ENCODE peak calls at places on chromosome 2, in four cellular contexts. A is brain microvascular endothelial cell, B is progenitor cell of endocrine pancreas, M is choroid plexus epithelial cell. G is an unnamed sample.

GRCh38 chr2:105802587-105802986 is 57.9 kb downstream of the NCK2 start:
- DNase-seq in A (no peak), B (no peak), M (no peak), G (peak; percentile 34)

GRCh38 chr2:136130045-136130444 is 12.1 kb upstream of the CXCR4 start:
- DNase-seq in A (no peak), B (no peak), M (no peak), G (no peak)

GRCh38 chr2:96800762-96801463 is 15.2 kb upstream of the CNNM3 start:
- DNase-seq in A (peak; percentile 47), B (peak; percentile 55), M (peak; percentile 70), G (peak; percentile 61)

GRCh38 chr2:65504814-65505697 is 72.7 kb upstream of the SPRED2 start:
- DNase-seq in A (no peak), B (no peak), M (no peak), G (no peak)

GRCh38 chr2:233912799-233913423 is 4.3 kb upstream of the TRPM8 start:
- DNase-seq in A (peak; percentile 37), B (peak; percentile 72), M (peak; percentile 54), G (no peak)

GRCh38 chr2:101751875-101752619 is 54.5 kb downstream of the MAP4K4 start:
- DNase-seq in A (no peak), B (no peak), M (no peak), G (no peak)

GRCh38 chr2:241771286-241772062 is 5.1 kb upstream of the GAL3ST2 start:
- DNase-seq in A (no peak), B (no peak), M (peak; percentile 52), G (no peak)

GRCh38 chr2:174337337-174338154 is 2.8 kb downstream of the SP9 start:
- DNase-seq in A (no peak), B (no peak), M (no peak), G (peak; percentile 39)

GRCh38 chr2:191936882-191937405 is 90.1 kb upstream of the CAVIN2 start:
- DNase-seq in A (no peak), B (no peak), M (no peak), G (no peak)

GRCh38 chr2:23545391-23545790 is 160.4 kb downstream of the KLHL29 start:
- DNase-seq in A (no peak), B (no peak), M (no peak), G (no peak)

GRCh38 chr2:178999476-178999875 is 50.5 kb downstream of the CCDC141 start:
- DNase-seq in A (no peak), B (no peak), M (no peak), G (no peak)

GRCh38 chr2:172062402-172063004 is 22.8 kb upstream of the DLX1 start:
- DNase-seq in A (no peak), B (no peak), M (no peak), G (no peak)

GRCh38 chr2:161606327-161606726 is 17.9 kb upstream of the SLC4A10 start:
- DNase-seq in A (no peak), B (no peak), M (no peak), G (no peak)

GRCh38 chr2:54947121-54947520 is 103.1 kb downstream of the RTN4 start:
- DNase-seq in A (no peak), B (no peak), M (no peak), G (no peak)
- TF ChIP-seq CTCF in A (no peak), B (no peak), M (no peak), G (no peak)

GRCh38 chr2:122977580-122977979 is 1047.5 kb upstream of the CNTNAP5 start:
- DNase-seq in A (no peak), B (no peak), M (no peak), G (no peak)
- TF ChIP-seq CTCF in A (no peak), B (no peak), M (no peak), G (no peak)

GRCh38 chr2:109280804-109281203 is 151.8 kb downstream of the SH3RF3 start:
- DNase-seq in A (no peak), B (no peak), M (no peak), G (no peak)
- TF ChIP-seq CTCF in A (peak; percentile 29), B (no peak), M (peak; percentile 24), G (no peak)

GRCh38 chr2:113273031-113273551 is 5.6 kb downstream of the PAX8 start:
- DNase-seq in A (peak; percentile 30), B (no peak), M (peak; percentile 83), G (no peak)
- TF ChIP-seq CTCF in A (peak; percentile 55), B (peak; percentile 47), M (peak; percentile 62), G (no peak)

GRCh38 chr2:219177594-219178376 is at the start of gene RETREG2:
- DNase-seq in A (peak; percentile 78), B (peak; percentile 81), M (peak; percentile 95), G (peak; percentile 79)

GRCh38 chr2:219176818-219177593 is at the start of gene CNPPD1:
- DNase-seq in A (peak; percentile 31), B (peak; percentile 73), M (peak; percentile 76), G (peak; percentile 85)

GRCh38 chr2:219179601-219180465 is 1.8 kb downstream of the RETREG2 start:
- DNase-seq in A (no peak), B (no peak), M (no peak), G (no peak)

GRCh38 chr2:219180961-219181360 is 2.9 kb downstream of the RETREG2 start:
- DNase-seq in A (no peak), B (no peak), M (no peak), G (no peak)

DNA sequence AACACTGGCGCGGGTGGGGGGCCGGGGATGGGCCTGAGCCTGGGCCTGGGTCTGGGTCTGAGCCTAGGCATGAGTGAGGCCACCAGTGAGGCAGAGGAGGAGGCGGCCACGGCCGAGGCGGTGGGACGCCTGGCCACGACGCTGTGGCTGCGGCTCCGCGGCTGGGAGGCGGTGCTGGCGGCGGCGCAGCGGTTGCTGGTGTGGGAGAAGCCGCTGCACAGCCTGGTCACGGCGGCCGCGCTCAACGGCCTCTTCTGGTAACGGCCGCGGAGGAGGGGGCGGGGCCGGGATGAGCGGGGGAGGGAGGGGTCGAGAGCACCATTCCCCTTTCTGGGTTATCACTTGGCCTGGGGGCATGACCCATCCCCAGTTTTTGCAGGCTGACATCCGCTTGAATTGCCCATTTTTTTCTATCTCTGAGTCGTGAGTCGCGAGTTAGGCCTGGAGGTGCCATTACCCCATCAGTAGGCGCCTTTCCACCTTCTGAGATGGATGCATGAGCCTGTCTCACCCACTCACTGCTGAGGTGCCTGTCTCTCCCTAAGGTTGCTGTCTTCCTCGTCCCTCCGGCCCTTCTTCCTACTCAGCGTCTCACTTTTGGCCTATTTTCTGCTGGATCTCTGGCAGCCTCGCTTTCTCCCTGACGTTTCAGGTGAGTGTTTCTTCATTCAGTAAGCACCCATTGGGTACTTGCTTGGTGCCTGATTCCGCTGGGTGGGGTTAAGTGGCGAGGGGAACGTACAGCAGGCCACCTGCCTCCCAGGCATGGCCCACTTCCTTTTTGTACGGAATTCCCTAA is 501 bp downstream of the RETREG2 start:
- DNase-seq in A (peak; percentile 12), B (no peak), M (peak; percentile 30), G (no peak)
- TF ChIP-seq CTCF in A (no peak), B (no peak), M (no peak), G (peak; percentile 18)

G was measured in natural killer cell.